ENCODE peak calls at places on chromosomes 7 and 10, in six cellular contexts. K is dorsolateral prefrontal cortex, L is AG04450, Q is fibroblast of lung, T is Caco-2, U is fibroblast of mammary gland. M is an unnamed sample.

GRCh38 chr7:140165422-140165821 is 11.4 kb downstream of the KDM7A start:
- DNase-seq in U (peak), L (peak), T (no peak), Q (peak), K (no peak), M (peak)

GRCh38 chr10:66746711-66747110 is 179.1 kb upstream of the LRRTM3 start:
- DNase-seq in T (no peak), L (no peak), Q (no peak), U (no peak), K (no peak), M (no peak)

GRCh38 chr7:294440-295154 is 4.6 kb downstream of the FOXL3 start:
- DNase-seq in U (no peak), L (no peak), T (peak), Q (no peak), K (no peak), M (no peak)

GRCh38 chr10:102764340-102765257 is 20.9 kb downstream of the WBP1L start:
- DNase-seq in K (no peak), T (peak), U (peak), L (no peak), Q (peak), M (peak)

GRCh38 chr10:20955355-20955893 is 58.3 kb upstream of the NEBL start:
- DNase-seq in U (peak), T (no peak), K (no peak), L (no peak), Q (no peak), M (no peak)

GRCh38 chr7:12572941-12573340 is 2.4 kb downstream of the SCIN start:
- DNase-seq in Q (peak), L (no peak), T (no peak), K (no peak), U (no peak), M (no peak)

GRCh38 chr10:68082815-68083395 is 7.8 kb upstream of the HERC4 start:
- DNase-seq in L (no peak), K (no peak), T (no peak), U (peak), Q (peak), M (peak)

GRCh38 chr10:73910764-73911552 is at the start of gene PLAU:
- DNase-seq in L (no peak), T (peak), K (no peak), Q (peak), U (no peak), M (peak)

GRCh38 chr7:129771201-129771927 is 159.8 kb downstream of the NRF1 start:
- DNase-seq in Q (no peak), L (no peak), K (no peak), T (no peak), U (no peak), M (no peak)

GRCh38 chr7:74106846-74107245 is 23.2 kb downstream of the LIMK1 start:
- DNase-seq in Q (no peak), L (no peak), T (no peak), U (no peak), K (no peak), M (no peak)

GRCh38 chr7:128915271-128915819 is 4.8 kb upstream of the KCP start:
- DNase-seq in T (peak), L (no peak), K (no peak), Q (no peak), U (no peak), M (no peak)

GRCh38 chr10:70295321-70295720 is 11.5 kb upstream of the NPFFR1 start:
- DNase-seq in T (no peak), Q (no peak), U (no peak), L (no peak), K (no peak), M (no peak)

GRCh38 chr10:114051714-114052113 is 8.0 kb downstream of the ADRB1 start:
- DNase-seq in T (no peak), L (no peak), Q (no peak), U (no peak), K (no peak), M (no peak)

GRCh38 chr7:106870983-106871410 is 5.9 kb downstream of the PIK3CG start:
- DNase-seq in K (no peak), L (peak), U (peak), Q (peak), T (no peak), M (peak)

GRCh38 chr7:85135931-85136330 is 50.9 kb downstream of the SEMA3D start:
- DNase-seq in L (peak), U (peak), T (no peak), K (no peak), Q (peak), M (peak)

GRCh38 chr10:63711866-63712716 is 190.9 kb downstream of the REEP3 start:
- DNase-seq in Q (peak), T (peak), L (peak), K (peak), U (peak), M (peak)

GRCh38 chr7:32476816-32477648 is 13.1 kb downstream of the LSM5 start:
- DNase-seq in Q (no peak), K (no peak), T (no peak), L (no peak), U (peak), M (no peak)

GRCh38 chr10:70811881-70812280 is 3.9 kb upstream of the SGPL1 start:
- DNase-seq in Q (no peak), U (no peak), T (no peak), L (no peak), K (no peak), M (no peak)

GRCh38 chr10:96041146-96041545 is 2.2 kb upstream of the CCNJ start:
- DNase-seq in Q (no peak), U (no peak), K (no peak), L (no peak), T (peak), M (no peak)

GRCh38 chr7:108351715-108352114 is 104.5 kb downstream of the NRCAM start:
- DNase-seq in L (no peak), K (no peak), U (peak), Q (peak), T (no peak), M (peak)

GRCh38 chr7:158051372-158051760 is 536.3 kb downstream of the PTPRN2 start:
- DNase-seq in L (no peak), T (peak), Q (no peak), U (no peak), K (no peak), M (no peak)

GRCh38 chr7:95304990-95305389 is 19.3 kb downstream of the PON1 start:
- DNase-seq in L (no peak), K (no peak), T (no peak), Q (no peak), U (peak), M (no peak)

GRCh38 chr7:130444230-130444629 is 3.4 kb upstream of the CEP41 start:
- DNase-seq in K (no peak), L (no peak), U (peak), T (no peak), Q (peak), M (peak)

GRCh38 chr10:51369903-51370302 is 295.6 kb downstream of the PRKG1 start:
- DNase-seq in T (no peak), L (peak), K (no peak), Q (peak), U (peak), M (peak)

GRCh38 chr7:73810991-73811360 is 19.8 kb upstream of the CLDN4 start:
- DNase-seq in Q (no peak), T (no peak), L (no peak), K (no peak), U (no peak), M (no peak)

GRCh38 chr10:62019685-62020361 is 118.3 kb downstream of the ARID5B start:
- DNase-seq in T (no peak), U (no peak), K (no peak), L (no peak), Q (no peak), M (peak)

GRCh38 chr7:132577206-132578049 is 1.2 kb upstream of the PLXNA4 start:
- DNase-seq in K (peak), U (peak), T (no peak), Q (peak), L (no peak), M (peak)

GRCh38 chr10:110305767-110306451 is 1.2 kb upstream of the SMNDC1 start:
- DNase-seq in Q (peak), T (peak), U (peak), K (peak), L (peak), M (peak)

GRCh38 chr10:48450233-48450810 is 143.8 kb downstream of the MAPK8 start:
- DNase-seq in T (no peak), L (no peak), Q (no peak), K (no peak), U (no peak), M (no peak)

GRCh38 chr7:113797420-113797995 is 121.3 kb downstream of the PPP1R3A start:
- DNase-seq in K (no peak), U (no peak), Q (no peak), T (no peak), L (no peak), M (peak)

GRCh38 chr7:98748090-98748489 is 121.7 kb downstream of the TMEM130 start:
- DNase-seq in T (no peak), L (no peak), U (no peak), Q (no peak), K (no peak), M (no peak)

GRCh38 chr7:98740643-98741042 is 123.6 kb downstream of the NPTX2 start:
- DNase-seq in U (no peak), K (no peak), Q (no peak), L (no peak), T (no peak), M (no peak)

DNA sequence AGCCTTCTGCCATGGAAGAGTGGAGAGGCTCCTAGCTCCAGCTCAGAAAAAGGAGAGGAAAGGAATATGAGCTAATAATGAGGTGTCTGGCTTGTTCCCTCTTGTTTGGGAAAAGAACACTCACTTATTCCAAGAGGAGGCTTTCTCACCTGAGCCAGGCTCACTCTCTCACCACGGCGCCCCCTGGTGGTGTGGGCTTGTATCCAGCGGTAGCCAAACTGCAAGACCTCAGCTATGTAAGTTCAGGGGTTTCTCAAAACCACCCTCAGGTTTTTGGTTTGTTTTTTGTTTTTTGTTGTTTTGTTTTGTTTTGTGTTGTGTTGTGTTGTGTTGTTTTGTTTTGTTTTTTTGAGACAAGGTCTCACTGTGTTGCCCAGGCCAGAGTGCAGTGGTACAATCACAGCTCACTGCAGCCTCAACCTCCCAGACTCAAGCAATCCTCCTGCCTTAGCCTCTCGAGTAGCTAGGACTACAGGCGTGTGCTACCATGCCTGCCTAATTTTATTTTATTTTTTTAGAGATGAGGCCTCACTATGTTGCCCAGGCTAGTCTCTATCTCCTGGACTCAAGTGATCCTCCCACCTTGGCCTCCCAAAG is 124.0 kb downstream of the TMEM130 start:
- DNase-seq in L (no peak), U (peak), T (peak), K (peak), Q (peak), M (peak)
- TF ChIP-seq CTCF in L (peak), U (peak), T (peak), K (peak), Q (peak), M (peak)

GRCh38 chr7:116354546-116355422 is 144.4 kb downstream of the TES start:
- DNase-seq in U (peak), T (peak), L (peak), Q (peak), K (no peak), M (peak)
- H3K4me3 ChIP-seq in U (peak), T (no peak), L (peak), Q (peak), K (no peak), M (peak)

GRCh38 chr10:103917326-103918052 is 495 bp downstream of the STN1 start:
- DNase-seq in L (no peak), K (peak), U (peak), Q (no peak), T (peak), M (peak)
- TF ChIP-seq CTCF in L (no peak), K (no peak), U (no peak), Q (no peak), T (no peak), M (no peak)

DNA sequence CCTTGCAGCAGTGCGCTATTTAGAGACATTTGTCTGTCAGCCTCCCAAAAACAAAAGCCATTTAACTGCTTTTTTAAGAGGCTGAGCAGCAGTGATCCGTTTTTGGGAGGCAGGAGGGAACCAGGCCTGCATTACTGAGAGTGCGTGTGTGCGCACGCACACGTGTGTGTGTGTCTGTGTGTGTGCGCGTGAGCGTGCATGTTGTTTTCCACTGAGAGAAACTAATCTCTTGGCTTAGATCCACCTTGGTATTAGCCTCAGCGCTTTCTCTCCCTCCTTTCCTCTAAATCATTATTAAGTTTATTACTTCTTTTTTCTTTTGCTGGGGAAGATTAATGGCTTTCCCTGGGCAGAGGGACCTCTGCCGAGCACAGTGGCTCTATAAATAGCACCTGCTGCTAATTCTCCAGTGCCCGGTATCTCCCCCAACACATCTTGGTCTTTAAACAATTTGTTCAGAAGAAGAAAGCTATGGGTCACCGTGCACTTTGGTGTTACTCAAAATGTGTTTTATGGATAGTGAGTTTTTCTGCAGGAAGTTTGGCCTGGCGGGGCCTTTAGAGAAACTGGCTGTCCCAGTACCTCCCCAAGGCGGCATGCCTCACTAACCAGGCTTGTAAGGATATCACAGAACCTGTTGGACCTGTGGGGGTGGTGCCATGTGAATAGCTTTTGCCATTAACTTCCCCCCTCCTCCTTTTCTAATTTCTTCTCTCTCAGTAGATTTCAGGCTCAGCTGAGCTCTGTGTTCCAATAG is 70.0 kb upstream of the RAB11FIP2 start:
- DNase-seq in L (no peak), Q (no peak), T (no peak), K (no peak), U (no peak), M (no peak)
- H3K4me3 ChIP-seq in L (no peak), Q (no peak), T (no peak), K (no peak), U (no peak), M (no peak)

GRCh38 chr10:90587561-90587960 is 270.3 kb downstream of the HTR7 start:
- DNase-seq in Q (no peak), L (no peak), T (no peak), K (no peak), U (no peak), M (no peak)

GRCh38 chr10:90589825-90590224 is 268.0 kb downstream of the HTR7 start:
- DNase-seq in U (peak), Q (no peak), L (no peak), T (no peak), K (no peak), M (peak)

GRCh38 chr10:90591629-90592028 is 266.2 kb downstream of the HTR7 start:
- DNase-seq in T (no peak), U (no peak), K (no peak), L (no peak), Q (no peak), M (no peak)

GRCh38 chr10:90588222-90588621 is 269.6 kb downstream of the HTR7 start:
- DNase-seq in L (no peak), T (no peak), K (no peak), U (no peak), Q (no peak), M (no peak)

DNA sequence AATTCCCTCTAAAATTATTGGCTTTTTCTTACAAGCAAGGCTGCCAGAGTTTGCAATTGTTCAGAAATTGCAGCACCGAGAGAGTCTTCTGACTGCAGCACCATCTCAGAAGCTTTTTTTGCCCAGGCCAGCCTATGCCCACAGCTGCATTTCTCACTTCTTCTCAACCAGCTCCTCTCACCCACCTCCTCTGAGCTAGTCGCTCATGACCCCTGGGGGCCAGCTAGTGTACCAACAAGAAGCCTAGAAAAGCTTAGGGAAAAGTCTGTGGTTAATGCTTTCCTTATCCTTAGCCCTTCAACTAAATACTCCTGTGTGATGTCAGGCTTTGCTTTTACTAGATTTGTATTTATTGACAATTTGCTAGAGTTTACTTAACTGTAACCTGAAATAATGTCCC is 264.9 kb downstream of the HTR7 start:
- DNase-seq in T (peak), Q (peak), K (peak), U (peak), L (peak), M (peak)
- TF ChIP-seq CTCF in T (peak), Q (peak), K (peak), U (peak), L (peak), M (peak)

DNA sequence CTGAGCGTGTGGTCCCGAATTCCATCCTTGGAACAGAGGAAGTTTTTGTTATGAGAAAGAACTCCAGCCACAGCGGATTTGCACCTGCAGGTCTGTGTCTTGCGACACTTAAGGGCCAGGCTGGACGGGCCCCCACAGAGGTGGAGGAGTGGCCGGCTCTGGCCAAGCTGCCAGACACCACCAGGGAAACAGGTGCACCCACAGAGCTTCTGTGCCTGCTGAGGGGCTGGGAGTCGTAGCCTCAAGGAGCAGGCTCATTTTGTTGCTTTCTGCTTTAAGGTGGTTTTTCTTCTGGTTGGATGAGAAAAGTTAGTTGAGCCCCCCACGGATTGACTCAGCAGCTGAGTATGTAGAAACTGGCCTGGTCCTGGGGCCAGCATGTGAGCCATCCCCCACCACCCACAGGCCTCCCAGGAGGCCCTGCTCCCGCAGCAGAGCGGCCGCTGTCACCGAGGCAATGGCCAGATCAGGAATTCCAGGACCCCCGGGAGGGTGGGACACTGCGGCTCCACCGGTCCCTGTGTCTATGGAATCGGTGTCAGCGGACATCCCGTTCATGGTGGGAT is 41.9 kb downstream of the NKX6-2 start:
- DNase-seq in Q (no peak), K (no peak), T (no peak), L (no peak), U (peak), M (no peak)
- H3K4me3 ChIP-seq in Q (no peak), K (no peak), T (no peak), L (no peak), U (no peak), M (no peak)